ENCODE peak calls at places on chromosomes 1 and 21, in nine cellular contexts. R is EL; H is T-cell; J is brain microvascular endothelial cell; U is myocyte; Y is stimulated activated naive CD8-positive, alpha-beta T cell treated with anti-CD3 and anti-CD28 coated beads, Interleukin-15, amount 100 ng/mL, for 72 hours; L is IMR-90; C is RKO; D is stimulated activated CD4-positive, alpha-beta T cell treated with anti-CD3 and anti-CD28 coated beads, Interleukin-15, amount 100 ng/mL, for 48 hours. K is an unnamed sample.

GRCh38 chr1:1191734-1192133 is 14.7 kb downstream of the TNFRSF18 start:
- DNase-seq in R (no peak), H (no peak), J (no peak), U (no peak), Y (no peak), L (no peak), C (no peak), D (no peak), K (no peak)

GRCh38 chr1:231100393-231100792 is 60.3 kb upstream of the FAM89A start:
- DNase-seq in R (no peak), H (no peak), J (no peak), U (no peak), Y (no peak), L (no peak), C (no peak), D (no peak), K (no peak)

GRCh38 chr1:218365600-218365999 is 20.5 kb downstream of the TGFB2 start:
- DNase-seq in R (peak), H (no peak), J (no peak), U (no peak), Y (no peak), L (no peak), C (no peak), D (no peak), K (no peak)

GRCh38 chr1:7616076-7616833 is 154.8 kb upstream of the VAMP3 start:
- DNase-seq in R (peak), H (no peak), J (peak), U (peak), Y (no peak), L (peak), C (peak), D (peak), K (no peak)

GRCh38 chr1:205325334-205325884 is 3.9 kb upstream of the NUAK2 start:
- DNase-seq in R (peak), H (peak), J (peak), U (peak), Y (peak), L (peak), C (peak), D (peak), K (no peak)

GRCh38 chr1:236502579-236502971 is 21.2 kb upstream of the LGALS8 start:
- DNase-seq in R (peak), H (no peak), J (peak), U (no peak), Y (no peak), L (peak), C (no peak), D (no peak), K (no peak)

GRCh38 chr1:46246548-46247432 is 773 bp upstream of the RAD54L start:
- DNase-seq in R (peak), H (peak), J (peak), U (peak), Y (no peak), L (peak), C (peak), D (peak), K (peak)

GRCh38 chr1:187433598-187433997 is 604.8 kb downstream of the PLA2G4A start:
- DNase-seq in R (peak), H (no peak), J (no peak), U (no peak), Y (no peak), L (peak), C (no peak), D (no peak), K (no peak)

GRCh38 chr1:160607051-160608032 is 28.0 kb upstream of the CD84 start:
- DNase-seq in R (peak), H (peak), J (peak), U (peak), Y (peak), L (peak), C (peak), D (no peak), K (peak)

GRCh38 chr1:207565546-207566468 is 69.8 kb downstream of the CR1 start:
- DNase-seq in R (peak), H (no peak), J (peak), U (peak), Y (no peak), L (no peak), C (peak), D (no peak), K (no peak)

GRCh38 chr1:89530690-89531089 is 6.1 kb downstream of the LRRC8B start:
- DNase-seq in R (no peak), H (no peak), J (no peak), U (no peak), Y (no peak), L (no peak), C (no peak), D (no peak), K (no peak)

GRCh38 chr1:232557661-232558260 is 72.2 kb downstream of the SIPA1L2 start:
- DNase-seq in R (no peak), H (no peak), J (no peak), U (no peak), Y (no peak), L (no peak), C (no peak), D (no peak), K (no peak)

GRCh38 chr21:37787456-37787855 is 128.8 kb downstream of the KCNJ6 start:
- DNase-seq in R (peak), H (no peak), J (peak), U (peak), Y (no peak), L (peak), C (no peak), D (no peak), K (no peak)

GRCh38 chr1:36161656-36162531 is 5.9 kb downstream of the MAP7D1 start:
- DNase-seq in R (peak), H (peak), J (peak), U (no peak), Y (peak), L (no peak), C (no peak), D (no peak), K (peak)

GRCh38 chr1:213277036-213277435 is 226.0 kb downstream of the RPS6KC1 start:
- DNase-seq in R (no peak), H (no peak), J (no peak), U (peak), Y (no peak), L (no peak), C (no peak), D (no peak), K (no peak)

GRCh38 chr1:5623399-5623798 is 368.8 kb downstream of the NPHP4 start:
- DNase-seq in R (no peak), H (no peak), J (no peak), U (no peak), Y (no peak), L (no peak), C (no peak), D (no peak), K (no peak)

GRCh38 chr1:101050869-101051268 is 25.3 kb upstream of the DPH5 start:
- DNase-seq in R (no peak), H (no peak), J (no peak), U (peak), Y (no peak), L (no peak), C (no peak), D (no peak), K (no peak)

K was measured in GM06990.